ENCODE peak calls at places on chromosomes 13 and 19, in four cellular contexts. D is uterus, B is lower leg skin, P is tibial nerve. C is an unnamed sample.

GRCh38 chr13:30844548-30845296 is 61.3 kb upstream of the MEDAG start:
- DNase-seq in D (no peak), B (no peak), P (no peak), C (no peak)

GRCh38 chr13:51811920-51812328 is 8.0 kb upstream of the DHRS12 start:
- DNase-seq in D (no peak), B (no peak), P (no peak), C (no peak)

GRCh38 chr19:371501-372160 is 27.0 kb upstream of the MIER2 start:
- DNase-seq in D (no peak), B (no peak), P (no peak), C (no peak)

GRCh38 chr19:43759515-43759914 is 4.8 kb upstream of the SMG9 start:
- DNase-seq in D (no peak), B (no peak), P (no peak), C (no peak)

GRCh38 chr13:44063467-44063866 is 183.8 kb downstream of the LACC1 start:
- DNase-seq in D (no peak), B (no peak), P (no peak), C (no peak)

GRCh38 chr13:110161112-110161897 is 145.7 kb downstream of the COL4A1 start:
- DNase-seq in D (no peak), B (no peak), P (peak), C (peak)

GRCh38 chr13:50993371-50993770 is 83.8 kb downstream of the RNASEH2B start:
- DNase-seq in D (no peak), B (no peak), P (no peak), C (no peak)

GRCh38 chr13:71864981-71865857 is 1.8 kb downstream of the DACH1 start:
- DNase-seq in D (peak), B (no peak), P (no peak), C (peak)

GRCh38 chr19:42091300-42092266 is 15.6 kb downstream of the ZNF574 start:
- DNase-seq in D (peak), B (no peak), P (no peak), C (no peak)

GRCh38 chr13:112617754-112618375 is 29.9 kb upstream of the TUBGCP3 start:
- DNase-seq in D (no peak), B (no peak), P (no peak), C (no peak)

GRCh38 chr13:42017264-42017663 is 31.2 kb upstream of the DGKH start:
- DNase-seq in D (no peak), B (no peak), P (no peak), C (no peak)

GRCh38 chr13:65275838-65276630 is 1954.1 kb downstream of the PCDH9 start:
- DNase-seq in D (no peak), B (no peak), P (no peak), C (no peak)

GRCh38 chr13:100269837-100270236 is 180.9 kb downstream of the PCCA start:
- DNase-seq in D (peak), B (peak), P (peak), C (peak)

GRCh38 chr13:114288157-114288591 is 6.8 kb downstream of the UPF3A start:
- DNase-seq in D (no peak), B (no peak), P (no peak), C (no peak)

GRCh38 chr19:39194832-39195542 is 1.8 kb upstream of the NCCRP1 start:
- DNase-seq in D (no peak), B (no peak), P (no peak), C (no peak)

GRCh38 chr19:42563352-42564210 is 31.1 kb downstream of the CEACAM8 start:
- DNase-seq in D (no peak), B (no peak), P (peak), C (peak)

DNA sequence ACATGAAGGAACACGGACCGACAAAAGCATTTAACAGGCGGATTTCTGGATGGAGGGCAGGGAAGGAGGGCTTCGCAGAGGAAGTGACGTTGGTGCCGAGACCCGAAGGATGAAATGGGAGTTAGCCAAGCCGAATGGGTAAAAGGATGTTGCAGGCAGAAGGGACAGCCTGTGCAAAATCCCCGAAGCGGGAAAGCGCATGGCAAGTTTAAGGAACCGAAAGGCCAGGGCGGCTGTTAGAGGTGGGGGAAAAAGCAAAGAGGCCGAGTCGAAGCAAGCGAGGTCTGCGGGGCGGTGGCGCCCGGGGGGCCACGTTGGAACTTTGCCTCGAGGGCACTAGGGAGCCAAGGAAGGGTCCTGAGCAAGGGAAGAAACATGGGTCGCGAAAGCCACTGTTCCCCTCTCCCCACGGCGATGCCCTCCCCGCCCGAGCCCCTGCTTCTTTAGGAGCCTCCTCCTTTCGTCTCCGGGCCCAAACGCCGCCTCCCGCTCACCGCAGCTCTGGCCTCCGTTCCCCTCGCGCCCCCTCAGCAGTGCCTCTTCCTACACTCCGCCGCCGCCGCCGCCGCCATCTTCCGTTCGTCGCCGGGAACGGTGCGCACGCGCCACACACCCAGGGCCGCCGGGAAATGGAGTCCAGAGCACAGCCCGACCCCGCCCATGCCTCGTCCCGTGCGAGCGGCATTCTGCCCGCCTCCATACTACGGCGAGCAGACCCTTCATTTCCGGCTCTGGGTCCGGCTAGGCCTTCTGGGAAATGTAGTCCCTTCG is at the start of gene SYMPK:
- DNase-seq in D (peak), B (peak), P (peak), C (peak)
- TF ChIP-seq POLR2A in D (peak), B (peak), P (peak), C (peak)

GRCh38 chr19:50025794-50026549 is at the start of gene ZNF473:
- DNase-seq in D (peak), B (peak), P (peak), C (peak)
- TF ChIP-seq POLR2A in D (peak), B (no peak), P (no peak), C (no peak)

GRCh38 chr13:26420282-26420960 is 137.1 kb upstream of the WASF3 start:
- DNase-seq in D (no peak), B (no peak), P (no peak), C (no peak)

GRCh38 chr13:26423634-26424033 is 133.8 kb upstream of the WASF3 start:
- DNase-seq in D (peak), B (peak), P (no peak), C (no peak)

GRCh38 chr13:26425439-26426358 is 131.8 kb upstream of the WASF3 start:
- DNase-seq in D (peak), B (no peak), P (no peak), C (no peak)

GRCh38 chr13:26422036-26422435 is 135.4 kb upstream of the WASF3 start:
- DNase-seq in D (no peak), B (no peak), P (no peak), C (no peak)

GRCh38 chr13:26424181-26424580 is 133.3 kb upstream of the WASF3 start:
- DNase-seq in D (no peak), B (no peak), P (no peak), C (no peak)
- TF ChIP-seq POLR2A in D (no peak), B (no peak), P (no peak), C (no peak)

GRCh38 chr19:35545855-35546381 is 492 bp downstream of the TMEM147 start:
- DNase-seq in D (no peak), B (no peak), P (no peak), C (peak)

GRCh38 chr19:35544110-35544802 is 1.2 kb upstream of the TMEM147 start:
- DNase-seq in D (no peak), B (no peak), P (no peak), C (no peak)

GRCh38 chr19:35542209-35542608 is 3.2 kb upstream of the TMEM147 start:
- DNase-seq in D (no peak), B (no peak), P (no peak), C (no peak)

GRCh38 chr19:35545001-35545854 is at the start of gene TMEM147:
- DNase-seq in D (peak), B (peak), P (peak), C (peak)

DNA sequence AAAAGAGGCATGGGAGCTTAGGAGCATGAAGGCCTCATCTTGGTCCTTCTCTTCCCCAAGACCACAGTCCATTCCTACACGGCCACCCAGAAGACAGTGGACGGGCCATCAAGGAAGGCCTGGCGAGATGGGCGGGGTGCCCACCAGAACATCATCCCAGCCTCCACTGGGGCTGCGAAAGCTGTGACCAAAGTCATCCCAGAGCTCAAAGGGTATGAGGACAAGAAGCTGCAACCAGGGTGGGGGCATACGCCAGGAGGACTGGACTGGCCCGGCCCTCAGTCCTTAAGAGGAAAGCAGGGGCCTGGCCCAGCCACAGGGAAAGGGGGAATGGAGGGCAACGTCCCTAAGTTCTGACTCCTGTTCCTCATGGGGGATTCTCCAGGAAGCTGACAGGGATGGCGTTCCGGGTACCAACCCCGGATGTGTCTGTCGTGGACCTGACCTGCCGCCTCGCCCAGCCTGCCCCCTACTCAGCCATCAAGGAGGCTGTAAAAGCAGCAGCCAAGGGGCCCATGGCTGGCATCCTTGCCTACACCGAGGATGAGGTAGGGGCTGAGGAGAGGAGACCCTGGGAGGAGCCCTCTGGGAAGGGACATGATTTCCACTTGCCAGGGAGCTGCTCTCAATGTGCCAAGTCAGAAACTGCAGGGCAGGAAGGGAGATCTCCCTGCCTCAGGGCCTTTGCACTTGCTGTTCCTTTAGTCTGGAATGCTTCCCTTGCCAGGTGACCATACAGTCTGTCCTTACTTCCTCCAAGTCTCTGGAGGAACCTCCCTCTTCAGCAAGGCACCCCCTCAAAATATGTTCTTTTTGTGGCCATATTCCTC is 1.9 kb upstream of the TMEM147 start:
- DNase-seq in D (no peak), B (no peak), P (no peak), C (no peak)
- TF ChIP-seq POLR2A in D (no peak), B (no peak), P (no peak), C (no peak)

GRCh38 chr19:2237869-2238153 is 1.2 kb downstream of the SF3A2 start:
- DNase-seq in D (no peak), B (no peak), P (no peak), C (no peak)

GRCh38 chr19:2235396-2236284 is 489 bp downstream of the PLEKHJ1 start:
- DNase-seq in D (no peak), B (no peak), P (no peak), C (peak)

GRCh38 chr19:2236285-2237050 is at the start of the genes PLEKHJ1 and SF3A2:
- DNase-seq in D (peak), B (peak), P (peak), C (peak)

GRCh38 chr19:2239173-2239572 is 2.5 kb downstream of the SF3A2 start:
- DNase-seq in D (no peak), B (no peak), P (no peak), C (no peak)

GRCh38 chr19:2237051-2237868 is 636 bp downstream of the SF3A2 start:
- DNase-seq in D (no peak), B (no peak), P (no peak), C (no peak)
- TF ChIP-seq POLR2A in D (no peak), B (no peak), P (no peak), C (no peak)

GRCh38 chr19:12052057-12052570 is 647 bp downstream of the ZNF878 start:
- DNase-seq in D (no peak), B (no peak), P (no peak), C (no peak)

GRCh38 chr19:12055784-12056183 is 3.0 kb upstream of the ZNF878 start:
- DNase-seq in D (no peak), B (no peak), P (no peak), C (no peak)

GRCh38 chr19:12047868-12048267 is 4.9 kb downstream of the ZNF878 start:
- DNase-seq in D (no peak), B (no peak), P (no peak), C (no peak)

GRCh38 chr19:12052571-12053169 is at the start of gene ZNF878:
- DNase-seq in D (peak), B (peak), P (peak), C (peak)
- TF ChIP-seq POLR2A in D (peak), B (no peak), P (peak), C (peak)

GRCh38 chr19:45099465-45100201 is 6.7 kb downstream of the PPP1R37 start:
- DNase-seq in D (no peak), B (no peak), P (no peak), C (no peak)
- TF ChIP-seq POLR2A in D (no peak), B (no peak), P (no peak), C (no peak)

DNA sequence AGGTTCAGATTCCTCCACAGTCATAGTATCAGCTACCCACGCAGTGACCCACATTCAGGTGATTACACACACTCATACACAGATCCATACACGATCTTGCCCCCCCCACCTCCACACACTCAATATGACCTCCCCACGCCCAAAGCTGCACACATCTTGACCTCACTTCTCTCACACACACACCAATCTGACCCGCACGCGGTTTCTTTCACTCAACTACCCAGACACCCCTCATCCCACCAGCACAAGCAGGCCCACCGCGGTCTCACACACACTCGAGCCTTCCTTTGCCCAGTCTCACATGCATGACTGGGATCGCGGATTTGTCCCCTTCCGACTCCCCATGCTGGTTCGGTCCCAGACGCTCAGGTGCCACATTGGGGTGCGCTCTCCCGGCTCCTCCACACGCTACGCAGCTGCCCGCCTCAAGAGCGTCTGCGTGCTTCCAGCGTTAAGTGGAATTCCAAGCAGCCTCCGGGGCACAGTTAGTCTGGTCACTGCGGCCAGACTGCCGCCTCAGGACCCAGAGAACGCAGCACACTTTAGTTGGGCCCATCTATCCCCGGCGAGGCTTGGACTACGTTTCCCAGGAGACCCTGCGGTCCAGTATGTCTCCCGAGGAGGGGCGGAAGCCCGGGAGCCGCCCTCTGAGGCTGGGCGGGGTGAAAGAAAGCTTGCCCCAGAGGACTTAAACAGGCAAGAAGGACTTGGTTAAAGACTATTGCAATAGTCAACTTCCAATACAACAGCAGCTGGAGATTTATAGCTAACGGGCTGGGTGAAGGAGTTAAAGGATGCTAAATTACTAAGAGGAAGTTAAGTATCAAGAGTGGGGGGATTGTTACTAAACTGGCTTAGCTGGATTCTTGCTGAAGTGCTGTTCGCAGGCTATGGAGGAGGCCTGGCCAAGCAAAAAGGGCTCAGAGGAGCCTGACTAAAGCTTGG is 703 bp upstream of the ZNF345 start:
- DNase-seq in D (peak), B (peak), P (peak), C (peak)
- TF ChIP-seq POLR2A in D (peak), B (no peak), P (no peak), C (no peak)

GRCh38 chr19:15331419-15332310 is 674 bp downstream of the BRD4 start:
- DNase-seq in D (peak), B (no peak), P (peak), C (peak)
- TF ChIP-seq POLR2A in D (peak), B (no peak), P (no peak), C (no peak)